ENCODE peak calls at places on chromosomes 7 and 10, in four cellular contexts. H, T, W and D are unnamed samples.

GRCh38 chr7:130380121-130380860 is at the start of gene CPA1:
- DNase-seq in H (no peak), T (peak; percentile 95), W (no peak), D (no peak)

GRCh38 chr10:71845410-71846406 is 5.3 kb downstream of the PSAP start:
- DNase-seq in H (no peak), T (no peak), W (no peak), D (no peak)

GRCh38 chr10:112242769-112243168 is 40.4 kb upstream of the TECTB start:
- DNase-seq in H (no peak), T (no peak), W (no peak), D (no peak)

GRCh38 chr10:71696635-71697326 is 22.8 kb downstream of the C10orf105 start:
- DNase-seq in H (peak; percentile 60), T (peak; percentile 62), W (peak; percentile 51), D (peak; percentile 91)

GRCh38 chr10:28471705-28472050 is 61.2 kb upstream of the WAC start:
- DNase-seq in H (no peak), T (no peak), W (no peak), D (no peak)

GRCh38 chr7:27423821-27424220 is 181.2 kb downstream of the EVX1 start:
- DNase-seq in H (no peak), T (no peak), W (no peak), D (no peak)

GRCh38 chr7:23222439-23223045 is 24.0 kb upstream of the GPNMB start:
- DNase-seq in H (no peak), T (no peak), W (no peak), D (no peak)

GRCh38 chr7:21086688-21087087 is 300.0 kb upstream of the SP8 start:
- DNase-seq in H (no peak), T (peak; percentile 22), W (no peak), D (no peak)

GRCh38 chr10:23293145-23293724 is 51.4 kb downstream of the C10orf67 start:
- DNase-seq in H (peak; percentile 16), T (peak; percentile 66), W (no peak), D (no peak)

GRCh38 chr7:51067757-51068156 is 248.9 kb downstream of the COBL start:
- DNase-seq in H (peak; percentile 33), T (peak; percentile 65), W (no peak), D (no peak)

GRCh38 chr10:108787932-108788331 is 1135.4 kb downstream of the XPNPEP1 start:
- DNase-seq in H (no peak), T (no peak), W (no peak), D (no peak)

GRCh38 chr7:76231583-76231982 is 29.9 kb downstream of the SRRM3 start:
- DNase-seq in H (no peak), T (no peak), W (no peak), D (no peak)

GRCh38 chr10:101322266-101323151 is 31.5 kb upstream of the BTRC start:
- DNase-seq in H (no peak), T (no peak), W (no peak), D (no peak)

GRCh38 chr7:94792270-94792669 is 115.1 kb upstream of the PPP1R9A start:
- DNase-seq in H (no peak), T (no peak), W (no peak), D (no peak)

GRCh38 chr10:93254180-93254847 is 180.6 kb downstream of the CYP26A1 start:
- DNase-seq in H (no peak), T (no peak), W (no peak), D (no peak)

GRCh38 chr10:101682172-101682825 is 12.7 kb downstream of the FBXW4 start:
- DNase-seq in H (no peak), T (no peak), W (no peak), D (no peak)

GRCh38 chr10:27687808-27688207 is 57.8 kb downstream of the MKX start:
- DNase-seq in H (no peak), T (no peak), W (no peak), D (no peak)

GRCh38 chr10:90326498-90327267 is 531.2 kb downstream of the HTR7 start:
- DNase-seq in H (no peak), T (no peak), W (no peak), D (no peak)

GRCh38 chr10:51204076-51204475 is 129.8 kb downstream of the PRKG1 start:
- DNase-seq in H (no peak), T (no peak), W (no peak), D (no peak)

GRCh38 chr10:30970760-30971460 is 60.8 kb downstream of the ZNF438 start:
- DNase-seq in H (no peak), T (no peak), W (no peak), D (no peak)

GRCh38 chr7:131501422-131501821 is 55.0 kb downstream of the PODXL start:
- DNase-seq in H (peak; percentile 45), T (no peak), W (no peak), D (no peak)

GRCh38 chr7:131500357-131500756 is 56.1 kb downstream of the PODXL start:
- DNase-seq in H (no peak), T (no peak), W (no peak), D (no peak)

GRCh38 chr7:131502810-131503545 is 53.5 kb downstream of the PODXL start:
- DNase-seq in H (no peak), T (no peak), W (no peak), D (no peak)

GRCh38 chr7:131503639-131504038 is 52.8 kb downstream of the PODXL start:
- DNase-seq in H (no peak), T (no peak), W (no peak), D (no peak)

DNA sequence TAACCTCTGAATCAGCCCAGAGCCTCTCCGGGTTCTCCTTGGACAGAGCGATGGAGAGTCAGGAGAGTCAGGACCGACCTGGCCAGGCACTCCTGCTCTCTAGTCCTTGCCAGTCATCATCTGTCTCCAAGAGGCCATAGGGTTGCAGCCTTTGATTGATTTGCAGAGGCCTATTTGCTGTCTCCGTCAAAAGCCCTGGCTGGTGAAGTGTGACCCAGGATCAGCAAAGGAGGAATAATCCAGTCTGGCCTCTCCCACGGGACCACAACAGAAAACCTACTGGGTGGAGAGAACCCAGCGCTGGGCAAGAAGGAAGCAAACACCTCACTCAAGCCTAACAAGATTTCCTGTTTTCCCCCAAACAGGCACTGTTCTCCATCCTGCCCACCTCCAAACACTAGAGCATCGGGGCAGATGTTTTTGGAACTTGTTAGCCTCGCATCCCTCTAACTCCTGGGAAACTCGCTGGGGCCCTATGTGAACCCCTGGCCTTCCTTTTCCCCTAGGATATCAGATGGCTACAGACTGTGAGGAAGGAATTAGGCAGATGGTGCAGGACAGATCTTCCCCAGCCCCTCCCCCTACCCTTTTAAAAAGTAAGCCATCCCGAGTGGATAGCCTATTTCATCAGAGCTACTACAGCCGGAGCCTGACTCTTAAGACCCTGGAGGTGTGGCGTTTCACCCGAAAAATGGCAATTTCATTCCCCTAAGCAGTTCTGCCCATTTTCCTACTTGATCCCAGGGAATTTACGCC is 54.3 kb downstream of the PODXL start:
- DNase-seq in H (no peak), T (no peak), W (no peak), D (no peak)
- H3K27ac ChIP-seq in H (no peak overlapping the region), T (no peak overlapping the region), W (no peak overlapping the region), D (peak overlapping the region; percentile 33)

GRCh38 chr10:5809541-5810154 is 3.6 kb downstream of the GDI2 start:
- DNase-seq in H (peak; percentile 22), T (no peak), W (no peak), D (no peak)
- H3K4me3 ChIP-seq in H (peak overlapping the region; percentile 7), T (no peak overlapping the region), W (no peak overlapping the region), D (no peak overlapping the region)

GRCh38 chr7:99008921-99009530 is 130.7 kb downstream of the TRRAP start:
- DNase-seq in H (no peak), T (no peak), W (no peak), D (no peak)
- H3K27ac ChIP-seq in H (no peak overlapping the region), T (no peak overlapping the region), W (no peak overlapping the region), D (no peak overlapping the region)

GRCh38 chr10:96714856-96715255 is 5.5 kb downstream of the PIK3AP1 start:
- DNase-seq in H (no peak), T (no peak), W (no peak), D (no peak)

GRCh38 chr10:96719205-96719604 is 1.1 kb downstream of the PIK3AP1 start:
- DNase-seq in H (no peak), T (no peak), W (no peak), D (no peak)

GRCh38 chr10:96718304-96718990 is 1.9 kb downstream of the PIK3AP1 start:
- DNase-seq in H (no peak), T (no peak), W (no peak), D (no peak)

GRCh38 chr10:96714031-96714590 is 6.2 kb downstream of the PIK3AP1 start:
- DNase-seq in H (no peak), T (no peak), W (no peak), D (no peak)

DNA sequence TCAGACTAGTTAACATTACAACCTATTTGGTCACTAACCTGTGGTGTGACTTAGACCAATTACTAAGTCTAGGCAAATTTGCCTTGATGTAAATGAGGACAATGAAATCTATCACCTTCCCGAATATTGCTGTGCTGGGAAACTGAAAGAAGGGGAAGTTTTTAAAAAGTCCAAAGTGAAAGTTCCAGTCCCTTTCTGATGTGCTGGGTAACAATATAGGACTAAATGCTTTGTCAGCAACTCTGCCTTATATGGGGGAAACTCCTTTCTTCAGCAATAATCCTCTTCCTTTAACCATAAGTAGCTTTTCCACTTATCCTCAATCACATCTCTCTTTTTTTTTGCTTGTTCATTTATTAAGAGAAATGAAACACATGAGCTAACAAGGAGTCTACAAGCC is 3.9 kb downstream of the PIK3AP1 start:
- DNase-seq in H (no peak), T (no peak), W (no peak), D (no peak)
- H3K4me3 ChIP-seq in H (no peak overlapping the region), T (no peak overlapping the region), W (no peak overlapping the region), D (no peak overlapping the region)

GRCh38 chr10:122121059-122121458 is 132.1 kb downstream of the TACC2 start:
- DNase-seq in H (no peak), T (no peak), W (no peak), D (no peak)
- H3K27ac ChIP-seq in H (no peak overlapping the region), T (no peak overlapping the region), W (no peak overlapping the region), D (peak overlapping the region; percentile 79)

GRCh38 chr7:158282461-158283001 is 305.1 kb downstream of the PTPRN2 start:
- DNase-seq in H (no peak), T (no peak), W (peak; percentile 40), D (no peak)
- H3K4me3 ChIP-seq in H (no peak overlapping the region), T (no peak overlapping the region), W (no peak overlapping the region), D (no peak overlapping the region)

DNA sequence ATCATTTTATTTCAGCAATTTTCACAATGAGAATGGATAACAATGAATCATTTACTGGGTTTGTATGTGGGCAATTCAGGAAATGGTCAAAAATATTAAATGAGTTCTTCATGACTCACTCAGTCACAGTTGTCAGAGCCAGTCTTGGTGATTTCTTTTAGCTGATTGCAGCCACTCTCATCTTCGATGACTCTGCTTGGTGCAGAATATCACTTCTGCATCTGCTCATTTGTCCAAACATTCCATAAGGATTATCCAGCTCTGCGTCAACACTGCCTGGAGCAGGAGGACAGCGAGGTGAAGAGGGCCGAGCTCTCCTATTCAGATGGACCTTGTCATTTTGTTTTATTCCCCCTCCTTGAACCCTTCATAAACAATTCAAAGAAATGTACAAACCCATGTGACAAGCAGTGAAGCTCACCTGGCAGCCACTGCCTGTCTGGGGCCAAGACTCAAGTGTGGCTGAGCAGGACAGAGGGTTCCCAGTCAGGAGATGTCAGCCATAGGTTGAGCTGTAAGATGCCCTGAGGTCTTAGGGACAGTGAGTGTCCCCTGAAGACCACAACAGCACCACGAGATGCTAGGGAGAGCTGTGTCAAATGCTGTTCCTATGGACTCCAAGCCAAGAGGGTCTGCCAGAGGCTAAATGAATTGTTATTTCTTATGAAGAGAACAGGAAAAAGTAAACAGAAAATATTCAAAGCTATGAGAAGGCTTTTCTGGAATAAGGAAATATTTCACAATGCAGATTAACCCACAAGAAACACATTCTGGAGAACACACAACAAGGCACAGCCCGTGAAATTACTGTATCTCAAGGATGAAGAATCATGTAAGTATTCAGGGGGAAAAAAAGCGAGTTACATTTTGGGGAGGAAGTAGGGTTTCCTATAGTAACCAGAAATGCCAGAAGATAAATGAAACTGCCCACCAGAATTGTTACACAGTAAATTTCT is 33.1 kb upstream of the EGFR start:
- DNase-seq in H (no peak), T (no peak), W (no peak), D (no peak)
- H3K27ac ChIP-seq in H (no peak overlapping the region), T (no peak overlapping the region), W (no peak overlapping the region), D (no peak overlapping the region)